ENCODE peak calls at places on chromosomes 2 and 18, in five cellular contexts. K is WERI-Rb-1, H is astrocyte, V is transverse colon, N is MM.1S. Y is an unnamed sample.

GRCh38 chr18:35635171-35635570 is 53.6 kb downstream of the GALNT1 start:
- DNase-seq in N (no peak), K (no peak), V (no peak), H (peak; percentile 68), Y (peak; percentile 92)

GRCh38 chr18:58207520-58208152 is 163.6 kb downstream of the NEDD4L start:
- DNase-seq in V (no peak), H (no peak), K (no peak), N (no peak), Y (no peak)

GRCh38 chr2:178194600-178195389 is 483 bp downstream of the OSBPL6 start:
- DNase-seq in H (peak; percentile 54), N (peak; percentile 15), V (peak; percentile 19), K (peak; percentile 48), Y (no peak)

GRCh38 chr2:1611886-1612285 is 132.4 kb downstream of the PXDN start:
- DNase-seq in H (no peak), K (no peak), V (no peak), N (no peak), Y (no peak)

GRCh38 chr2:149648282-149649030 is 60.9 kb upstream of the MMADHC start:
- DNase-seq in K (no peak), V (no peak), H (peak; percentile 99), N (no peak), Y (peak; percentile 84)

GRCh38 chr2:240401308-240401707 is 34.2 kb upstream of the GPC1 start:
- DNase-seq in H (no peak), V (no peak), N (no peak), K (no peak), Y (no peak)

GRCh38 chr18:61765097-61765496 is 127.7 kb downstream of the RNF152 start:
- DNase-seq in H (peak; percentile 93), V (no peak), K (no peak), N (no peak), Y (no peak)

GRCh38 chr2:237456200-237456731 is 30.8 kb upstream of the MLPH start:
- DNase-seq in K (no peak), H (peak; percentile 87), V (peak; percentile 33), N (no peak), Y (no peak)

GRCh38 chr2:175048275-175048674 is 43.1 kb upstream of the CHN1 start:
- DNase-seq in V (no peak), N (peak; percentile 74), K (no peak), H (no peak), Y (no peak)

GRCh38 chr18:13165636-13166423 is 52.7 kb upstream of the LDLRAD4 start:
- DNase-seq in V (no peak), H (no peak), K (peak; percentile 76), N (no peak), Y (no peak)

GRCh38 chr2:27378096-27378808 is 2.3 kb downstream of the ZNF513 start:
- DNase-seq in N (no peak), K (peak; percentile 37), H (no peak), V (no peak), Y (no peak)

GRCh38 chr2:240434728-240435456 is 571 bp upstream of the GPC1 start:
- DNase-seq in K (peak; percentile 95), V (peak; percentile 91), N (peak; percentile 88), H (peak; percentile 79), Y (no peak)

GRCh38 chr18:61753373-61753772 is 139.4 kb downstream of the RNF152 start:
- DNase-seq in V (no peak), N (no peak), K (no peak), H (no peak), Y (no peak)

GRCh38 chr2:120919771-120920437 is 184.2 kb downstream of the GLI2 start:
- DNase-seq in H (peak; percentile 80), N (no peak), V (no peak), K (no peak), Y (peak; percentile 63)

GRCh38 chr2:55961318-55961911 is 37.8 kb upstream of the EFEMP1 start:
- DNase-seq in V (no peak), K (peak; percentile 18), N (peak; percentile 66), H (peak; percentile 42), Y (no peak)

GRCh38 chr2:180542510-180542909 is 437.9 kb upstream of the UBE2E3 start:
- DNase-seq in K (no peak), V (no peak), H (no peak), N (no peak), Y (no peak)

GRCh38 chr18:39796413-39796812 is 2158.6 kb upstream of the PIK3C3 start:
- DNase-seq in H (no peak), V (no peak), N (peak; percentile 61), K (no peak), Y (no peak)

GRCh38 chr2:208827109-208827508 is 420.5 kb downstream of the PTH2R start:
- DNase-seq in K (no peak), H (no peak), N (no peak), V (no peak), Y (no peak)

GRCh38 chr2:2333076-2333475 is 2.0 kb upstream of the MYT1L start:
- DNase-seq in H (no peak), K (peak; percentile 50), N (no peak), V (no peak), Y (no peak)

GRCh38 chr2:75100011-75100680 is 99.2 kb downstream of the TACR1 start:
- DNase-seq in N (no peak), H (peak; percentile 96), K (no peak), V (no peak), Y (peak; percentile 71)

GRCh38 chr2:114122861-114123391 is 233.0 kb downstream of the ACTR3 start:
- DNase-seq in H (no peak), K (no peak), V (no peak), N (no peak), Y (no peak)

GRCh38 chr2:229342376-229342775 is 71.3 kb upstream of the PID1 start:
- DNase-seq in V (peak; percentile 31), H (no peak), K (peak; percentile 30), N (no peak), Y (no peak)
- TF ChIP-seq CTCF in V (no peak), H (peak; percentile 45), K (peak; percentile 59), N (peak; percentile 19), Y (peak; percentile 68)

GRCh38 chr18:77099501-77100370 is 32.8 kb downstream of the MBP start:
- DNase-seq in N (no peak), K (no peak), H (no peak), V (no peak), Y (no peak)

GRCh38 chr18:77098554-77099174 is 33.9 kb downstream of the MBP start:
- DNase-seq in V (no peak), K (no peak), H (no peak), N (no peak), Y (no peak)

GRCh38 chr18:77101410-77102245 is 31.0 kb downstream of the MBP start:
- DNase-seq in N (no peak), K (no peak), V (peak; percentile 64), H (peak; percentile 97), Y (peak; percentile 93)

GRCh38 chr18:77102246-77103040 is 30.1 kb downstream of the MBP start:
- DNase-seq in N (peak; percentile 81), V (no peak), K (no peak), H (peak; percentile 91), Y (no peak)

GRCh38 chr18:77100751-77101355 is 31.7 kb downstream of the MBP start:
- DNase-seq in K (no peak), N (no peak), H (no peak), V (no peak), Y (no peak)
- H3K4me3 ChIP-seq in K (no peak overlapping the region), N (no peak overlapping the region), H (no peak overlapping the region), V (no peak overlapping the region), Y (no peak overlapping the region)

GRCh38 chr2:60540054-60540453 is 13.4 kb downstream of the BCL11A start:
- DNase-seq in K (no peak), V (no peak), N (no peak), H (no peak), Y (no peak)
- H3K27me3 ChIP-seq in K (no peaks in the 10 kb centered on the region), V (no peaks in the 10 kb centered on the region), N (no peaks in the 10 kb centered on the region), H (no peaks in the 10 kb centered on the region), Y (no peaks in the 10 kb centered on the region)

GRCh38 chr2:70140978-70141753 is 49.7 kb downstream of the C2orf42 start:
- DNase-seq in N (peak; percentile 40), V (peak; percentile 71), H (peak; percentile 23), K (peak; percentile 84), Y (peak; percentile 84)
- TF ChIP-seq CTCF in N (peak; percentile 27), V (peak; percentile 56), H (peak; percentile 13), K (peak; percentile 60), Y (peak; percentile 35)

DNA sequence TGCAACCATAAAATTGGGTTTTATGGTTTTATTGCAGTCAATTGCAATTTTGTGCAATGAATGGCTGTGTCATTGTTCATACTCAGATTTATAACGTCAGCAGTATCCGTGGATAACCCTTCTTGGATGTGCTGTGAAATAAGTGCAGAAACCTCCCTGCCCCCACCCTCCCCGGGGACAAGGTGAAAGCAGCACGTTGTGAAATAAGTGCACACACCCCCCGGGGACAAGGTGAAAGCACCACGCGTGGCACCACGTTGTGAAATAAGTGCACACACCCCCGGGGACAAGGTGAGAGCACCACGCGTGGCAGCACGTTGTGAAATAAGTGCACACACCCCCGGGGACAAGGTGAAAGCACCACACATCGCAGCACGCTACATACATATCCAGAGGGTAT is 93.6 kb upstream of the NFATC1 start:
- DNase-seq in K (no peak), H (no peak), V (peak; percentile 87), N (no peak), Y (no peak)
- H3K4me3 ChIP-seq in K (no peak overlapping the region), H (no peak overlapping the region), V (no peak overlapping the region), N (no peak overlapping the region), Y (no peak overlapping the region)

GRCh38 chr2:96114546-96114902 is 1.8 kb downstream of the ADRA2B start:
- DNase-seq in V (no peak), H (no peak), N (no peak), K (no peak), Y (no peak)

GRCh38 chr2:96116424-96116878 is at the start of gene ADRA2B:
- DNase-seq in V (peak; percentile 88), N (peak; percentile 84), K (peak; percentile 72), H (no peak), Y (no peak)

GRCh38 chr2:96114903-96115581 is 1.3 kb downstream of the ADRA2B start:
- DNase-seq in V (no peak), K (no peak), N (no peak), H (no peak), Y (no peak)

GRCh38 chr2:96116879-96117533 is 635 bp upstream of the ADRA2B start:
- DNase-seq in V (peak; percentile 62), N (peak; percentile 53), K (peak; percentile 50), H (no peak), Y (no peak)

DNA sequence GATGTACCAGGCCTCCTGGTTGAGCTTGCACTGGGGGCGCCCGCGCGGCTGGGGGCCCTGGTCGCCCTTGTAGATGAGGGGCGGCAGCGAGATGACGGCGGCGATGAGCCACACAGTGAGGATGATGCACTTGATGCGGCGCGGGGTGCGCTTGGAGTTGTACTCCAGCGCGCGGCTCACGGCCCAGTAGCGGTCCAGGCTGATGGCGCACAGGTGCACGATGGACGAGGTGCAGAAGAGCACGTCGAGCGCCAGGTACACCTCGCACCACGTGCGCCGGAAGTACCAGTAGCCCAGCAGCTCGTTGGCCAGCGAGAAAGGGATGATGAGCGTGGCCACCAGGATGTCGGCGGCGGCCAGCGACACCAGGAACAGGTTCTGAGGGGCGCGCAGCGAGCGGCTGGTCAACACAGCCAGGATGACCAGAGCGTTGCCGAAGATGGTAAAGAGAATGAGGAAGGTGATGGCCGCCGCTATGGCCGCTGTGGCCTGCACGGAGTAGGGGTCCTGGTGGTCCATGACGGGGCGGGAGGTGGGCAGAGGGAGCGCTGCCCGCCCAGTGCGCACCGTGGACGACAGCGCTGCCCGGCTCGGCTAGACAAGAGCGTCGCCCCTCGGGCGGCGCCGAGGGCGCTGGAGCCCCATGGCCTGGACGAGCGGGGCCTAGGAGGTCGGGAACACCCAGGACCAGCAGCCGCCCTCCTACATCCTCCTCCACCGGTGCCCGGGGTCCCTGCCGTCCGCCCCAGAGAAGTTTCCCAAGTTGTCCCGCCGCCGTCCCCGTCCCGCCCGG is 544 bp downstream of the ADRA2B start:
- DNase-seq in N (no peak), H (no peak), V (no peak), K (no peak), Y (no peak)
- H3K27me3 ChIP-seq in N (peaks cover 43% of the 10 kb centered on the region), H (peaks cover 35% of the 10 kb centered on the region), V (peaks cover 41% of the 10 kb centered on the region), K (peaks cover 6% of the 10 kb centered on the region), Y (peaks cover 55% of the 10 kb centered on the region)

Y was measured in kidney epithelial cell.